ENCODE peak calls at places on chromosomes 1 and 21, in six cellular contexts. One of them, this sample, is unnamed.
A peak's percentile ranks its signal among the peaks of the same experiment; 100 is the strongest.

GRCh38 chr1:9265037-9265436 is 27.7 kb upstream of the SPSB1 start:
- DNase-seq in psoas muscle: peak; percentile 45
- DNase-seq in stomach: no peak
- DNase-seq in upper lobe of left lung: no peak
- DNase-seq in IMR-90: no peak
- DNase-seq in bronchial epithelial cell: no peak
- DNase-seq in this sample: no peak

GRCh38 chr1:151693057-151693651 is 23.4 kb downstream of the CELF3 start:
- DNase-seq in psoas muscle: no peak
- DNase-seq in stomach: no peak
- DNase-seq in upper lobe of left lung: no peak
- DNase-seq in IMR-90: peak; percentile 47
- DNase-seq in bronchial epithelial cell: peak; percentile 41
- DNase-seq in this sample: no peak

GRCh38 chr1:168362991-168363390 is 82.3 kb downstream of the TBX19 start:
- DNase-seq in psoas muscle: no peak
- DNase-seq in stomach: no peak
- DNase-seq in upper lobe of left lung: no peak
- DNase-seq in IMR-90: no peak
- DNase-seq in bronchial epithelial cell: no peak
- DNase-seq in this sample: no peak

GRCh38 chr1:112358798-112359408 is 37.1 kb upstream of the CTTNBP2NL start:
- DNase-seq in psoas muscle: peak; percentile 86
- DNase-seq in stomach: peak; percentile 64
- DNase-seq in upper lobe of left lung: no peak
- DNase-seq in IMR-90: peak; percentile 45
- DNase-seq in bronchial epithelial cell: peak; percentile 67
- DNase-seq in this sample: peak; percentile 54

GRCh38 chr1:245411245-245411644 is 256.5 kb downstream of the KIF26B start:
- DNase-seq in psoas muscle: no peak
- DNase-seq in stomach: no peak
- DNase-seq in upper lobe of left lung: no peak
- DNase-seq in IMR-90: peak; percentile 75
- DNase-seq in bronchial epithelial cell: no peak
- DNase-seq in this sample: no peak

GRCh38 chr21:29238052-29238966 is 60.4 kb upstream of the BACH1 start:
- DNase-seq in psoas muscle: no peak
- DNase-seq in stomach: no peak
- DNase-seq in upper lobe of left lung: no peak
- DNase-seq in IMR-90: peak; percentile 54
- DNase-seq in bronchial epithelial cell: peak; percentile 58
- DNase-seq in this sample: no peak

GRCh38 chr1:184802739-184803492 is 48.3 kb upstream of the EDEM3 start:
- DNase-seq in psoas muscle: no peak
- DNase-seq in stomach: no peak
- DNase-seq in upper lobe of left lung: no peak
- DNase-seq in IMR-90: peak; percentile 61
- DNase-seq in bronchial epithelial cell: peak; percentile 12
- DNase-seq in this sample: no peak

GRCh38 chr1:31315902-31316301 is 19.1 kb downstream of the ZCCHC17 start:
- DNase-seq in psoas muscle: no peak
- DNase-seq in stomach: no peak
- DNase-seq in upper lobe of left lung: no peak
- DNase-seq in IMR-90: no peak
- DNase-seq in bronchial epithelial cell: no peak
- DNase-seq in this sample: no peak

GRCh38 chr1:8092603-8093141 is 66.6 kb upstream of the ERRFI1 start:
- DNase-seq in psoas muscle: no peak
- DNase-seq in stomach: no peak
- DNase-seq in upper lobe of left lung: no peak
- DNase-seq in IMR-90: no peak
- DNase-seq in bronchial epithelial cell: no peak
- DNase-seq in this sample: no peak

GRCh38 chr21:45558044-45558721 is 15.9 kb upstream of the SLC19A1 start:
- DNase-seq in psoas muscle: peak; percentile 48
- DNase-seq in stomach: peak; percentile 18
- DNase-seq in upper lobe of left lung: no peak
- DNase-seq in IMR-90: no peak
- DNase-seq in bronchial epithelial cell: no peak
- DNase-seq in this sample: no peak

GRCh38 chr1:205344010-205344808 is 12.5 kb downstream of the KLHDC8A start:
- DNase-seq in psoas muscle: peak; percentile 54
- DNase-seq in stomach: peak; percentile 66
- DNase-seq in upper lobe of left lung: peak; percentile 86
- DNase-seq in IMR-90: no peak
- DNase-seq in bronchial epithelial cell: no peak
- DNase-seq in this sample: peak; percentile 37

GRCh38 chr1:165407398-165407797 is 37.5 kb downstream of the RXRG start:
- DNase-seq in psoas muscle: no peak
- DNase-seq in stomach: no peak
- DNase-seq in upper lobe of left lung: no peak
- DNase-seq in IMR-90: no peak
- DNase-seq in bronchial epithelial cell: no peak
- DNase-seq in this sample: no peak

GRCh38 chr1:24904731-24905354 is 25.2 kb downstream of the RUNX3 start:
- DNase-seq in psoas muscle: no peak
- DNase-seq in stomach: peak; percentile 21
- DNase-seq in upper lobe of left lung: no peak
- DNase-seq in IMR-90: no peak
- DNase-seq in bronchial epithelial cell: no peak
- DNase-seq in this sample: no peak

GRCh38 chr1:117237701-117238413 is 27.1 kb upstream of the VTCN1 start:
- DNase-seq in psoas muscle: no peak
- DNase-seq in stomach: no peak
- DNase-seq in upper lobe of left lung: no peak
- DNase-seq in IMR-90: no peak
- DNase-seq in bronchial epithelial cell: peak; percentile 75
- DNase-seq in this sample: peak; percentile 45

GRCh38 chr21:45866473-45867010 is 115.0 kb upstream of the COL6A1 start:
- DNase-seq in psoas muscle: no peak
- DNase-seq in stomach: peak; percentile 14
- DNase-seq in upper lobe of left lung: no peak
- DNase-seq in IMR-90: no peak
- DNase-seq in bronchial epithelial cell: no peak
- DNase-seq in this sample: no peak

DNA sequence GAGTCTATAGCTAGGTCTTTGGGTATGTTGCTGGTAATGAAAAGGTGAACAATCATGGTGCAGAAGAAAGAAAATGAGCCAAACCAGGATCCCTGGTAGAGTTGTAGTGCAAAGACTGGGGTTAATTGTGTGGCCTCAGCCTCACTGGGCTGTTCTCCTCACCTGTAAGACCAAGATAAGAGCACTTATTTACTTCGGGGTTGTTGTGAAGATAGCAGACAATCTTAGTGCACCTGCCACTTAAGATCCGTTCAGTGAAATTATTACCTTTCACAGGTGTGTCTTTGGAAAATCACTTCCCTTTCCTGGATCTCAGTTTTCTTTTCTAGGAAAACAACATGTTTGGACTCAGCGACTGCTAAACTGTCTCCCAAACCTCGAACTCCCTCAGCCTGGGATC is 1.3 kb upstream of the FGGY start:
- DNase-seq in psoas muscle: no peak
- DNase-seq in stomach: no peak
- DNase-seq in upper lobe of left lung: no peak
- DNase-seq in IMR-90: no peak
- DNase-seq in bronchial epithelial cell: no peak
- DNase-seq in this sample: no peak
- H3K4me3 ChIP-seq in psoas muscle: peak overlapping the region; percentile 71
- H3K4me3 ChIP-seq in stomach: peak overlapping the region; percentile 51
- H3K4me3 ChIP-seq in upper lobe of left lung: no peak overlapping the region
- H3K4me3 ChIP-seq in IMR-90: peak overlapping the region; percentile 74
- H3K4me3 ChIP-seq in bronchial epithelial cell: peak overlapping the region; percentile 76
- H3K4me3 ChIP-seq in this sample: peak overlapping the region; percentile 58

GRCh38 chr1:156440689-156441437 is 59.7 kb downstream of the MEF2D start:
- DNase-seq in psoas muscle: no peak
- DNase-seq in stomach: no peak
- DNase-seq in upper lobe of left lung: no peak
- DNase-seq in IMR-90: no peak
- DNase-seq in bronchial epithelial cell: no peak
- DNase-seq in this sample: no peak
- H3K27me3 ChIP-seq in psoas muscle: peaks cover 36% of the 10 kb centered on the region
- H3K27me3 ChIP-seq in stomach: peaks cover 85% of the 10 kb centered on the region
- H3K27me3 ChIP-seq in upper lobe of left lung: peaks cover 14% of the 10 kb centered on the region
- H3K27me3 ChIP-seq in IMR-90: peaks cover 84% of the 10 kb centered on the region
- H3K27me3 ChIP-seq in bronchial epithelial cell: peaks cover 57% of the 10 kb centered on the region
- H3K27me3 ChIP-seq in this sample: peaks cover 82% of the 10 kb centered on the region

GRCh38 chr1:194374649-194375048 is 1188.2 kb upstream of the B3GALT2 start:
- DNase-seq in psoas muscle: no peak
- DNase-seq in stomach: no peak
- DNase-seq in upper lobe of left lung: no peak
- DNase-seq in IMR-90: no peak
- DNase-seq in bronchial epithelial cell: no peak
- DNase-seq in this sample: no peak

GRCh38 chr1:194369060-194369459 is 1182.6 kb upstream of the B3GALT2 start:
- DNase-seq in psoas muscle: no peak
- DNase-seq in stomach: no peak
- DNase-seq in upper lobe of left lung: no peak
- DNase-seq in IMR-90: peak; percentile 51
- DNase-seq in bronchial epithelial cell: peak; percentile 63
- DNase-seq in this sample: no peak

GRCh38 chr1:194369622-194370021 is 1183.2 kb upstream of the B3GALT2 start:
- DNase-seq in psoas muscle: no peak
- DNase-seq in stomach: no peak
- DNase-seq in upper lobe of left lung: no peak
- DNase-seq in IMR-90: no peak
- DNase-seq in bronchial epithelial cell: no peak
- DNase-seq in this sample: no peak

GRCh38 chr1:194367121-194367520 is 1180.7 kb upstream of the B3GALT2 start:
- DNase-seq in psoas muscle: no peak
- DNase-seq in stomach: no peak
- DNase-seq in upper lobe of left lung: no peak
- DNase-seq in IMR-90: no peak
- DNase-seq in bronchial epithelial cell: no peak
- DNase-seq in this sample: no peak

GRCh38 chr1:194372266-194372665 is 1185.9 kb upstream of the B3GALT2 start:
- DNase-seq in psoas muscle: no peak
- DNase-seq in stomach: no peak
- DNase-seq in upper lobe of left lung: no peak
- DNase-seq in IMR-90: no peak
- DNase-seq in bronchial epithelial cell: no peak
- DNase-seq in this sample: no peak
- H3K4me3 ChIP-seq in psoas muscle: no peak overlapping the region
- H3K4me3 ChIP-seq in stomach: no peak overlapping the region
- H3K4me3 ChIP-seq in upper lobe of left lung: no peak overlapping the region
- H3K4me3 ChIP-seq in IMR-90: no peak overlapping the region
- H3K4me3 ChIP-seq in bronchial epithelial cell: no peak overlapping the region
- H3K4me3 ChIP-seq in this sample: no peak overlapping the region

GRCh38 chr1:147077523-147077922 is 94.7 kb downstream of the PRKAB2 start:
- DNase-seq in psoas muscle: no peak
- DNase-seq in stomach: no peak
- DNase-seq in upper lobe of left lung: no peak
- DNase-seq in IMR-90: no peak
- DNase-seq in bronchial epithelial cell: no peak
- DNase-seq in this sample: no peak

GRCh38 chr1:147078606-147079399 is 93.5 kb downstream of the PRKAB2 start:
- DNase-seq in psoas muscle: no peak
- DNase-seq in stomach: no peak
- DNase-seq in upper lobe of left lung: peak; percentile 51
- DNase-seq in IMR-90: no peak
- DNase-seq in bronchial epithelial cell: no peak
- DNase-seq in this sample: no peak

GRCh38 chr1:147077081-147077480 is 95.2 kb downstream of the PRKAB2 start:
- DNase-seq in psoas muscle: no peak
- DNase-seq in stomach: no peak
- DNase-seq in upper lobe of left lung: peak; percentile 67
- DNase-seq in IMR-90: no peak
- DNase-seq in bronchial epithelial cell: no peak
- DNase-seq in this sample: no peak

GRCh38 chr1:147079400-147080012 is 92.8 kb downstream of the PRKAB2 start:
- DNase-seq in psoas muscle: no peak
- DNase-seq in stomach: no peak
- DNase-seq in upper lobe of left lung: peak; percentile 69
- DNase-seq in IMR-90: no peak
- DNase-seq in bronchial epithelial cell: no peak
- DNase-seq in this sample: no peak

GRCh38 chr1:147077936-147078605 is 94.2 kb downstream of the PRKAB2 start:
- DNase-seq in psoas muscle: no peak
- DNase-seq in stomach: no peak
- DNase-seq in upper lobe of left lung: peak; percentile 56
- DNase-seq in IMR-90: no peak
- DNase-seq in bronchial epithelial cell: no peak
- DNase-seq in this sample: no peak
- H3K27me3 ChIP-seq in psoas muscle: peaks cover 39% of the 10 kb centered on the region
- H3K27me3 ChIP-seq in stomach: peaks cover 57% of the 10 kb centered on the region
- H3K27me3 ChIP-seq in upper lobe of left lung: peaks cover 4% of the 10 kb centered on the region
- H3K27me3 ChIP-seq in IMR-90: peaks cover 57% of the 10 kb centered on the region
- H3K27me3 ChIP-seq in bronchial epithelial cell: peaks cover 46% of the 10 kb centered on the region
- H3K27me3 ChIP-seq in this sample: peaks cover 67% of the 10 kb centered on the region

DNA sequence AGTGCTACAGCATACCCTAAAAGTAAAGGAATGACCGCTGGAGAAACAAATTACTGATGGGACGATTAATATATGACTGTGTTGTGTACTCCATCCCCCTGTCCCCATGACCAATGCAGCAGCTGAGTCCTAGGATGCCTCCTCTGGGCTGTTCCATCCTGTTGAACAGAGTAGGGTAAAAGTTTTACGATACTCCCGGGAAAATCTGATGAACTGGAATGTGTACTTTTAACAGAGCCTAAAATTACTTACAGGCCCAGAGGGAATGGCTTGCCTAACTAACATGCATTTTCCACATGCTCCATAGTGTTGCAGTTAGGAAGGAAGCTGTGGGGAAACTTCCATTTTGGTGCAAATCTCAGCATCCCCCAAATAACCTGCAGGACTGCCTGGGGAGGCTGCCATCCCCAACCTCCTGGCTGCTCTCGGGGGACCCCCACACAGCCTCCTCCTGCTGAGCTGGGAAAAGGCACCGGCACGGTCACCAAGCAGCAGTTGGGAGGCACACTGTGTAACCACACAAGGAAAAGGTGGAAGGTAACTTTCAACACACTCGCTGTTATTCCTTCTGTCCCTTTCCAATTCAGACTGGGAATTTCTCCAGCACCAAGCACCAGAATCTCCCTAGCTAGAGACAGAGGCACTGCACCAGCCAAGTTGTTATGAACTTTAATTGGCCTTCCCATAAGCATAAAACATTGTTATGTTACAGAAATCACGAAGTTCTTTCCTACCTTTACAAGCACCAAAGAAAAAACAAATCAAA is 97.2 kb downstream of the BCAR3 start:
- DNase-seq in psoas muscle: no peak
- DNase-seq in stomach: no peak
- DNase-seq in upper lobe of left lung: no peak
- DNase-seq in IMR-90: no peak
- DNase-seq in bronchial epithelial cell: no peak
- DNase-seq in this sample: no peak
- H3K4me3 ChIP-seq in psoas muscle: peak overlapping the region; percentile 25
- H3K4me3 ChIP-seq in stomach: peak overlapping the region; percentile 25
- H3K4me3 ChIP-seq in upper lobe of left lung: no peak overlapping the region
- H3K4me3 ChIP-seq in IMR-90: no peak overlapping the region
- H3K4me3 ChIP-seq in bronchial epithelial cell: peak overlapping the region; percentile 5
- H3K4me3 ChIP-seq in this sample: no peak overlapping the region

GRCh38 chr1:160455153-160455517 is 54.8 kb downstream of the VANGL2 start:
- DNase-seq in psoas muscle: no peak
- DNase-seq in stomach: no peak
- DNase-seq in upper lobe of left lung: no peak
- DNase-seq in IMR-90: no peak
- DNase-seq in bronchial epithelial cell: no peak
- DNase-seq in this sample: no peak
- H3K27me3 ChIP-seq in psoas muscle: no peaks in the 10 kb centered on the region
- H3K27me3 ChIP-seq in stomach: no peaks in the 10 kb centered on the region
- H3K27me3 ChIP-seq in upper lobe of left lung: no peaks in the 10 kb centered on the region
- H3K27me3 ChIP-seq in IMR-90: no peaks in the 10 kb centered on the region
- H3K27me3 ChIP-seq in bronchial epithelial cell: no peaks in the 10 kb centered on the region
- H3K27me3 ChIP-seq in this sample: no peaks in the 10 kb centered on the region

GRCh38 chr1:46533179-46533864 is 18.1 kb downstream of the KNCN start:
- DNase-seq in psoas muscle: peak; percentile 75
- DNase-seq in stomach: no peak
- DNase-seq in upper lobe of left lung: peak; percentile 90
- DNase-seq in IMR-90: peak; percentile 26
- DNase-seq in bronchial epithelial cell: no peak
- DNase-seq in this sample: peak; percentile 20
- H3K4me3 ChIP-seq in psoas muscle: peak overlapping the region; percentile 62
- H3K4me3 ChIP-seq in stomach: peak overlapping the region; percentile 41
- H3K4me3 ChIP-seq in upper lobe of left lung: no peak overlapping the region
- H3K4me3 ChIP-seq in IMR-90: peak overlapping the region; percentile 27
- H3K4me3 ChIP-seq in bronchial epithelial cell: peak overlapping the region; percentile 19
- H3K4me3 ChIP-seq in this sample: no peak overlapping the region